ENCODE peak calls at places on chromosomes 12 and 14, in six cellular contexts. H, Z, I, T, L and U are unnamed samples.

GRCh38 chr12:123388218-123388947 is 4.5 kb downstream of the KMT5A start:
- DNase-seq in H (peak), Z (peak), I (peak), T (peak), L (peak), U (peak)

GRCh38 chr14:101444116-101444515 is 117.2 kb upstream of the DIO3 start:
- DNase-seq in H (peak), Z (no peak), I (no peak), T (no peak), L (no peak), U (peak)

GRCh38 chr14:81366259-81366658 is 33.9 kb downstream of the STON2 start:
- DNase-seq in H (peak), Z (no peak), I (no peak), T (no peak), L (no peak), U (no peak)

GRCh38 chr14:88590173-88590572 is 27.3 kb downstream of the ZC3H14 start:
- DNase-seq in H (peak), Z (no peak), I (no peak), T (no peak), L (no peak), U (no peak)

GRCh38 chr12:66014818-66015217 is 115.7 kb downstream of the LLPH start:
- DNase-seq in H (no peak), Z (peak), I (no peak), T (no peak), L (no peak), U (no peak)

GRCh38 chr12:104792570-104792969 is 165.5 kb downstream of the SLC41A2 start:
- DNase-seq in H (peak), Z (no peak), I (no peak), T (peak), L (no peak), U (no peak)

GRCh38 chr12:130878193-130879185 is 6.6 kb downstream of the RAN start:
- DNase-seq in H (no peak), Z (no peak), I (peak), T (no peak), L (no peak), U (peak)

GRCh38 chr12:5440973-5441372 is 9.1 kb downstream of the NTF3 start:
- DNase-seq in H (no peak), Z (no peak), I (no peak), T (no peak), L (no peak), U (no peak)

GRCh38 chr12:75816892-75817291 is 214.7 kb downstream of the PHLDA1 start:
- DNase-seq in H (peak), Z (no peak), I (no peak), T (peak), L (peak), U (peak)

DNA sequence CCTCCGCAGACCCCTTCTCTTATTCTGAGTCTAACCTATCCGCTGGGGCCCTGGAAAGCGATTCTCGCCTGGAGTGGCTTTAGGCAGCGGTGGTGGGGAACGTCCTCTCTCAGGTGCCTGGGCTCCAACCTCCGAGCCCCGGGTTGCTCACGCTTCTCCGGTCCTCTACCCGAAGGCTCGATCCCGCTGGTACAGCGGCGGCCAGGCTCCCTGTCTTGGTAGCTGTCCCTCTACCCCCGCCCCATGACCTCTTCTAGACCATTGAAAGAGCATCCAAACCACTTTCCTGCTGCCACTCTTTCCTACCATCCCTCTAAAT is 510 bp upstream of the HEBP1 start:
- DNase-seq in H (peak), Z (no peak), I (no peak), T (no peak), L (no peak), U (no peak)
- TF ChIP-seq MYC in H (no peak), Z (no peak), I (no peak), T (no peak), L (no peak), U (no peak)

GRCh38 chr14:64714432-64715025 is 10.3 kb downstream of the PLEKHG3 start:
- DNase-seq in H (no peak), Z (no peak), I (no peak), T (no peak), L (no peak), U (no peak)
- TF ChIP-seq POLR2A in H (no peak), Z (no peak), I (no peak), T (no peak), L (no peak), U (no peak)

GRCh38 chr12:117225179-117225578 is 34.9 kb upstream of the FBXO21 start:
- DNase-seq in H (no peak), Z (no peak), I (no peak), T (no peak), L (no peak), U (no peak)

GRCh38 chr12:117227000-117227653 is 36.9 kb upstream of the FBXO21 start:
- DNase-seq in H (no peak), Z (no peak), I (no peak), T (no peak), L (no peak), U (no peak)

GRCh38 chr12:117231750-117232149 is 41.5 kb upstream of the FBXO21 start:
- DNase-seq in H (no peak), Z (no peak), I (no peak), T (no peak), L (no peak), U (peak)

GRCh38 chr12:117226505-117226904 is 36.2 kb upstream of the FBXO21 start:
- DNase-seq in H (no peak), Z (no peak), I (no peak), T (no peak), L (no peak), U (no peak)

GRCh38 chr12:117228239-117228638 is 38.0 kb upstream of the FBXO21 start:
- DNase-seq in H (peak), Z (no peak), I (no peak), T (no peak), L (no peak), U (no peak)
- TF ChIP-seq MYC in H (no peak), Z (no peak), I (no peak), T (no peak), L (no peak), U (no peak)

GRCh38 chr12:48954061-48954460 is 3.2 kb downstream of the ARF3 start:
- DNase-seq in H (no peak), Z (no peak), I (no peak), T (no peak), L (no peak), U (no peak)

GRCh38 chr12:48954781-48955501 is 2.3 kb downstream of the ARF3 start:
- DNase-seq in H (no peak), Z (no peak), I (no peak), T (no peak), L (no peak), U (peak)

GRCh38 chr12:48956279-48957140 is 777 bp downstream of the ARF3 start:
- DNase-seq in H (peak), Z (peak), I (peak), T (peak), L (peak), U (peak)

GRCh38 chr12:48958049-48958388 is 732 bp upstream of the ARF3 start:
- DNase-seq in H (no peak), Z (no peak), I (no peak), T (no peak), L (no peak), U (no peak)

GRCh38 chr12:48957141-48958048 is at the start of gene ARF3:
- DNase-seq in H (peak), Z (peak), I (peak), T (peak), L (peak), U (peak)
- TF ChIP-seq POLR2A in H (peak), Z (peak), I (peak), T (peak), L (peak), U (peak)